ENCODE peak calls at places on chromosomes 4 and X, in eight cellular contexts. S is breast epithelium; O is mucosa of descending colon; B is fibroblast of mammary gland; J is SJSA1; H is HepG2; Y is uterus; I is CD8-positive, alpha-beta T cell. D is an unnamed sample.
A peak's percentile ranks its signal among the peaks of the same experiment; 100 is the strongest.

GRCh38 chr4:1566838-1567518 is 117.1 kb downstream of the FAM53A start:
- DNase-seq in S (no peak), O (peak; percentile 51), B (no peak), J (no peak), H (no peak), Y (no peak), I (no peak), D (no peak)

GRCh38 chr4:68407868-68408190 is 39.4 kb upstream of the TMPRSS11E start:
- DNase-seq in S (no peak), O (no peak), B (no peak), J (no peak), H (no peak), Y (no peak), I (no peak), D (no peak)

GRCh38 chr4:12724520-12724919 is 759.6 kb downstream of the RAB28 start:
- DNase-seq in S (no peak), O (no peak), B (peak; percentile 4), J (peak; percentile 65), H (peak; percentile 3), Y (no peak), I (no peak), D (no peak)

GRCh38 chr4:834368-835147 is 8.6 kb upstream of the CPLX1 start:
- DNase-seq in S (no peak), O (no peak), B (no peak), J (no peak), H (no peak), Y (no peak), I (no peak), D (no peak)

GRCh38 chr4:48787031-48787430 is 7.0 kb upstream of the FRYL start:
- DNase-seq in S (no peak), O (no peak), B (no peak), J (no peak), H (no peak), Y (peak; percentile 25), I (no peak), D (no peak)

GRCh38 chr4:5955201-5955821 is 62.4 kb upstream of the CRMP1 start:
- DNase-seq in S (no peak), O (no peak), B (no peak), J (no peak), H (no peak), Y (peak; percentile 27), I (no peak), D (no peak)

GRCh38 chr4:1765409-1766335 is 27.4 kb upstream of the FGFR3 start:
- DNase-seq in S (no peak), O (no peak), B (no peak), J (no peak), H (no peak), Y (no peak), I (no peak), D (no peak)

GRCh38 chr4:41750158-41750623 is 1.7 kb upstream of the PHOX2B start:
- DNase-seq in S (no peak), O (no peak), B (no peak), J (no peak), H (no peak), Y (no peak), I (no peak), D (no peak)

GRCh38 chr4:6641164-6641970 is 882 bp downstream of the MRFAP1 start:
- DNase-seq in S (peak; percentile 29), O (peak; percentile 77), B (peak; percentile 51), J (peak; percentile 27), H (no peak), Y (peak; percentile 50), I (peak; percentile 52), D (no peak)

GRCh38 chr4:94690851-94691254 is 66.9 kb upstream of the BMPR1B start:
- DNase-seq in S (no peak), O (no peak), B (peak; percentile 59), J (no peak), H (no peak), Y (no peak), I (no peak), D (peak; percentile 18)

GRCh38 chr4:57094482-57095223 is 15.5 kb downstream of the IGFBP7 start:
- DNase-seq in S (no peak), O (no peak), B (peak; percentile 75), J (peak; percentile 78), H (no peak), Y (no peak), I (no peak), D (no peak)

GRCh38 chr4:176927664-176928063 is 134.9 kb upstream of the VEGFC start:
- DNase-seq in S (no peak), O (no peak), B (peak; percentile 93), J (peak; percentile 24), H (no peak), Y (no peak), I (no peak), D (no peak)

GRCh38 chrX:15903186-15903681 is 48.6 kb upstream of the AP1S2 start:
- DNase-seq in S (no peak), O (no peak), B (no peak), J (no peak), H (no peak), Y (no peak), I (no peak), D (no peak)

GRCh38 chr4:6955261-6955911 is 45.8 kb downstream of the TBC1D14 start:
- DNase-seq in S (peak; percentile 53), O (no peak), B (no peak), J (no peak), H (no peak), Y (no peak), I (no peak), D (no peak)

GRCh38 chr4:121950680-121951569 is 935 bp downstream of the TRPC3 start:
- DNase-seq in S (no peak), O (peak; percentile 51), B (no peak), J (peak; percentile 33), H (no peak), Y (peak; percentile 34), I (peak; percentile 25), D (no peak)

GRCh38 chr4:75248770-75249467 is 265.3 kb downstream of the RCHY1 start:
- DNase-seq in S (no peak), O (no peak), B (no peak), J (no peak), H (no peak), Y (no peak), I (no peak), D (no peak)

GRCh38 chr4:177339794-177340374 is 30.2 kb downstream of the NEIL3 start:
- DNase-seq in S (no peak), O (no peak), B (peak; percentile 59), J (peak; percentile 19), H (peak; percentile 29), Y (no peak), I (no peak), D (no peak)

DNA sequence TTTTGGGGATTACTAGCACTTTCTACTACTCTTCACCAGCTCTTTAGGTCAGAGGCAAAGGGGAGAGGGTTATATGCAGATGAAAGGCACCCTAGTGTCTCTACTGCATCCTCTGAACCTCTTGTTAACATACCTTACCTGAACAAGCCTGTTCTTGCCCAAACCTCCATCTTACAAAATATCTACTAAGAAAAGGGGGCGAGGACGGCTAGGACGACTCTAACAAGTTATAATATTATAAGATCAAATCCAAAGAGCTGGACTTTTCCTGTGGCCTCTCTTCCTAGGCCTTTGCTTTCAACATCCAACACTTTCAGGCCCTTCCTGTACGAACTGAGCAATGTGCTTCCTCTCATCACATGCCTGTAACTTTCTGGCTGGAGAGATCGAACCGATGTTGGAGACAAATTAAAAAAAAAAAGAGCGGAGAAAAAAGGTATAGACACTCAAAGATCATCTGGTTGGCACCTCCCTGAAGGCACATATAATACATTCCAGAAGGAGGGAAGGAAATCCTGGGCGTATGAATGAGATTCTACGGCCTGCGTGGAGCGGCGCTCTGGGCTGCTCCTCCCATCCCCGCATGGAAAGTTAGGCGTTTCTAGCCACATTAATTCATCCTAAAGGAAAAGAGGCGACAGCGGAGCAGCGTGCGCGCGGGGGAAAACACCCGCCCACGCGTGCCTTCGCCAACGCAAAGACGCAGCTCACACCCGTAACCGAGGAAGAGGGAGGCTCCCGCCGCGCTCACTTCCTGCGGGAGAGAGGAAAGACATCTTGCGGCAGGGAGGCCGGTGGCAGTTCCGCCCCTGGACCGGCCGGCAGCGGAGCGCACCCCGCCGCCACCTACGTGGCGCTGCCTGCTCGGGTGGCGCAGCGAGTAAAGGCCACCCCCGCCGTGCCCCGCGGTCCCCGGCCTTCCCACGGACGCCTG is 803 bp downstream of the PRDM5 start:
- DNase-seq in S (peak; percentile 25), O (peak; percentile 78), B (peak; percentile 75), J (peak; percentile 69), H (no peak), Y (peak; percentile 63), I (peak; percentile 17), D (no peak)
- H3K4me3 ChIP-seq in S (peak overlapping the region; percentile 88), O (peak overlapping the region; percentile 67), B (peak overlapping the region; percentile 42), J (peak overlapping the region; percentile 86), H (no peak overlapping the region), Y (peak overlapping the region; percentile 63), I (peak overlapping the region; percentile 86), D (peak overlapping the region; percentile 79)

DNA sequence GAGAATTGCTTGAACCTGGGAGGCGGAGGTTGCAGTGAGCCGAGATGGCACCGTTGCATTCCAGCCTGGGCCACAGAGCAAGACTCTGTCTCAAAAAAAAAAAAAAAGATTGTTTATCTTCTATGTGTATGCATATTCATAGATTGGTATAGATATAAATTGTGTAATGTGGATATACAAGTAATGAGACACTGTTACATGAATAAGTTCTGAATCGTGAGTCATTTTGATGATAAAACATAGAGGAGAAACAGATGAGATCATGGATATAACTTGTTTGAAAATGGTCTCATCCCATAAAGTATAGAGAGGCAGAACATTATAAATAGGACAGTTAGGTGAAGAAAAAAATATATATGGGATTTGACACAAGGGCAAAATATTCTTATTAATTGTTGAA is 628.0 kb downstream of the IL1RAPL1 start:
- DNase-seq in S (no peak), O (no peak), B (peak; percentile 4), J (no peak), H (no peak), Y (no peak), I (no peak), D (no peak)
- H3K4me3 ChIP-seq in S (no peak overlapping the region), O (no peak overlapping the region), B (no peak overlapping the region), J (no peak overlapping the region), H (no peak overlapping the region), Y (no peak overlapping the region), I (no peak overlapping the region), D (no peak overlapping the region)

GRCh38 chr4:186650401-186651180 is 73.1 kb downstream of the FAT1 start:
- DNase-seq in S (no peak), O (no peak), B (no peak), J (no peak), H (no peak), Y (no peak), I (no peak), D (no peak)

GRCh38 chr4:186647821-186648220 is 75.8 kb downstream of the FAT1 start:
- DNase-seq in S (no peak), O (no peak), B (no peak), J (no peak), H (no peak), Y (no peak), I (no peak), D (no peak)

GRCh38 chr4:186653973-186654372 is 69.7 kb downstream of the FAT1 start:
- DNase-seq in S (no peak), O (no peak), B (no peak), J (no peak), H (no peak), Y (no peak), I (no peak), D (no peak)

GRCh38 chr4:186651181-186651603 is 72.5 kb downstream of the FAT1 start:
- DNase-seq in S (no peak), O (no peak), B (no peak), J (no peak), H (no peak), Y (no peak), I (no peak), D (no peak)

GRCh38 chr4:186651624-186652023 is 72.0 kb downstream of the FAT1 start:
- DNase-seq in S (no peak), O (no peak), B (no peak), J (peak; percentile 76), H (no peak), Y (no peak), I (no peak), D (no peak)
- H3K4me3 ChIP-seq in S (peak overlapping the region; percentile 57), O (no peak overlapping the region), B (no peak overlapping the region), J (no peak overlapping the region), H (no peak overlapping the region), Y (no peak overlapping the region), I (no peak overlapping the region), D (no peak overlapping the region)

GRCh38 chr4:25928956-25929336 is 14.9 kb downstream of the SMIM20 start:
- DNase-seq in S (no peak), O (no peak), B (peak; percentile 91), J (no peak), H (no peak), Y (no peak), I (no peak), D (no peak)
- H3K4me3 ChIP-seq in S (no peak overlapping the region), O (no peak overlapping the region), B (no peak overlapping the region), J (no peak overlapping the region), H (no peak overlapping the region), Y (no peak overlapping the region), I (no peak overlapping the region), D (no peak overlapping the region)

D was measured in kidney epithelial cell.